ENCODE peak calls at places on chromosome 20, in eight cellular contexts. T is retina, S is NCI-H1105, M is GM10248, B is astrocyte of the cerebellum, J is suprapubic skin, A is NCI-H1436, Z is GM04504. D is an unnamed sample.

GRCh38 chr20:1676650-1677049 is 19.1 kb upstream of the SIRPG start:
- DNase-seq in M (no peak), Z (no peak), A (no peak), T (no peak), S (no peak), B (no peak), J (no peak), D (no peak)

GRCh38 chr20:59747671-59748515 is 143.6 kb downstream of the PHACTR3 start:
- DNase-seq in J (no peak), A (no peak), Z (no peak), M (no peak), B (no peak), S (no peak), T (no peak), D (no peak)

GRCh38 chr20:35912877-35913276 is 41.4 kb downstream of the SCAND1 start:
- DNase-seq in J (no peak), T (no peak), A (no peak), B (no peak), Z (no peak), M (no peak), S (no peak), D (no peak)

GRCh38 chr20:62625921-62626547 is 16.3 kb upstream of the SLCO4A1 start:
- DNase-seq in S (no peak), M (no peak), B (no peak), T (no peak), J (no peak), Z (no peak), A (no peak), D (no peak)

GRCh38 chr20:10247440-10247839 is 28.8 kb downstream of the SNAP25 start:
- DNase-seq in J (no peak), A (no peak), Z (no peak), M (no peak), T (no peak), S (no peak), B (no peak), D (no peak)

GRCh38 chr20:39259010-39259803 is 297.1 kb downstream of the DHX35 start:
- DNase-seq in J (no peak), T (no peak), S (no peak), Z (no peak), M (no peak), B (no peak), A (no peak), D (no peak)

GRCh38 chr20:6558361-6558760 is 209.1 kb upstream of the BMP2 start:
- DNase-seq in B (no peak), Z (no peak), M (no peak), J (no peak), T (no peak), S (no peak), A (no peak), D (no peak)

GRCh38 chr20:36744764-36745191 is 1.1 kb downstream of the NDRG3 start:
- DNase-seq in T (no peak), S (no peak), A (no peak), B (no peak), M (no peak), J (no peak), Z (no peak), D (no peak)